ENCODE peak calls at places on chromosome 1, in six cellular contexts. W is transverse colon, L is A549, F is right lobe of liver, M is endothelial cell of umbilical vein, N is prostate gland. R is an unnamed sample. For H3K4me1, the result is how much of the 10 kb centered on the place peaks cover.

GRCh38 chr1:47469405-47469759 is 31.5 kb downstream of the FOXD2 start:
- DNase-seq in L (no peak), M (no peak), F (no peak), W (no peak), N (no peak), R (no peak)

GRCh38 chr1:20729990-20730689 is 2.4 kb downstream of the SH2D5 start:
- DNase-seq in W (peak), N (no peak), F (peak), L (no peak), M (no peak), R (no peak)

GRCh38 chr1:197632651-197633050 is 142.6 kb downstream of the DENND1B start:
- DNase-seq in W (no peak), M (no peak), N (no peak), L (no peak), F (no peak), R (no peak)

GRCh38 chr1:76939107-76939816 is 72.0 kb downstream of the ST6GALNAC5 start:
- DNase-seq in M (no peak), L (no peak), W (no peak), F (no peak), N (no peak), R (no peak)

GRCh38 chr1:195714248-195714647 is 894.0 kb downstream of the KCNT2 start:
- DNase-seq in L (no peak), M (no peak), W (no peak), N (no peak), F (no peak), R (no peak)

GRCh38 chr1:156492591-156493080 is 7.9 kb downstream of the MEF2D start:
- DNase-seq in M (no peak), W (peak), L (no peak), F (no peak), N (no peak), R (peak)

GRCh38 chr1:2554621-2555387 is 1.4 kb upstream of the TNFRSF14 start:
- DNase-seq in L (no peak), W (peak), M (peak), N (no peak), F (peak), R (no peak)

GRCh38 chr1:68811806-68812205 is 314.9 kb upstream of the DEPDC1 start:
- DNase-seq in M (no peak), W (no peak), F (no peak), N (no peak), L (no peak), R (no peak)

GRCh38 chr1:180265871-180266270 is 35.8 kb downstream of the LHX4 start:
- DNase-seq in W (no peak), F (no peak), L (no peak), M (no peak), N (no peak), R (no peak)

GRCh38 chr1:111399792-111400610 is 27.5 kb downstream of the OVGP1 start:
- DNase-seq in W (peak), F (no peak), L (peak), N (peak), M (peak), R (no peak)

GRCh38 chr1:223642155-223642689 is 23.3 kb downstream of the CAPN8 start:
- DNase-seq in F (no peak), L (no peak), W (no peak), N (no peak), M (no peak), R (no peak)

GRCh38 chr1:106773206-106773605 is 283.3 kb upstream of the PRMT6 start:
- DNase-seq in W (no peak), L (no peak), N (no peak), F (no peak), M (no peak), R (no peak)

GRCh38 chr1:26666855-26667254 is 29.0 kb upstream of the ARID1A start:
- DNase-seq in F (no peak), N (no peak), W (no peak), M (no peak), L (no peak), R (no peak)

GRCh38 chr1:160112370-160112769 is 3.2 kb upstream of the ATP1A2 start:
- DNase-seq in L (no peak), M (no peak), W (no peak), F (no peak), N (no peak), R (no peak)

GRCh38 chr1:160115545-160116276 is at the start of gene ATP1A2:
- DNase-seq in N (no peak), F (no peak), W (no peak), L (no peak), M (no peak), R (no peak)

GRCh38 chr1:160113407-160113806 is 2.2 kb upstream of the ATP1A2 start:
- DNase-seq in N (no peak), W (no peak), F (no peak), L (no peak), M (no peak), R (no peak)

GRCh38 chr1:160116277-160117147 is 953 bp downstream of the ATP1A2 start:
- DNase-seq in N (no peak), M (no peak), F (no peak), L (peak), W (no peak), R (peak)

DNA sequence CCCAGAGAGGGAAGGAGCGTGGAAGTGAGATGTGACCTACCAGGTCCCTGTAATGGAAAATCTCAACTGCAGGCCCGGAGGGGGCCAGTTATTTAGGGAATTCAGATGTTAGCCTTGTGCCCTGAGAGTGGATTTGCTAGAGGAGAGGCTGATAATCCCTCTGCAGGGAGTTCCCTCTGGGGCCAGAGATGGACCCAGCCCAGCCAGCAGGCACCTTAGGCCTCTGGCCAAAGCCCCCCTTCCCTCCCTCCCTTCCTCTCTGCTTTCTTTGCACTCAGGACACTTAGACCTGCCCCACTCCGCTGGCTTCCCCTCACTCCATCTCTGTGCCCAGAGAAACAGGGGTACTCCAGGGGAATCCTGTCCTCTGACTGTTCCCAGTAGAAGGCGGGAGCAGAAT is 1.5 kb upstream of the ATP1A2 start:
- DNase-seq in M (no peak), N (no peak), W (no peak), F (no peak), L (no peak), R (no peak)
- H3K4me1 ChIP-seq in M (under half), N (under half), W (under half), F (under half), L (under half), R (under half)

GRCh38 chr1:64956241-64956640 is 10.1 kb downstream of the JAK1 start:
- DNase-seq in L (peak), W (no peak), F (no peak), N (no peak), M (no peak), R (no peak)

GRCh38 chr1:64952055-64952699 is 14.2 kb downstream of the JAK1 start:
- DNase-seq in M (no peak), W (no peak), N (no peak), L (no peak), F (no peak), R (no peak)

GRCh38 chr1:64950284-64950809 is 16.0 kb downstream of the JAK1 start:
- DNase-seq in N (no peak), M (no peak), F (no peak), W (no peak), L (no peak), R (no peak)

GRCh38 chr1:64955093-64956066 is 11.0 kb downstream of the JAK1 start:
- DNase-seq in N (peak), W (peak), M (no peak), F (no peak), L (no peak), R (no peak)

DNA sequence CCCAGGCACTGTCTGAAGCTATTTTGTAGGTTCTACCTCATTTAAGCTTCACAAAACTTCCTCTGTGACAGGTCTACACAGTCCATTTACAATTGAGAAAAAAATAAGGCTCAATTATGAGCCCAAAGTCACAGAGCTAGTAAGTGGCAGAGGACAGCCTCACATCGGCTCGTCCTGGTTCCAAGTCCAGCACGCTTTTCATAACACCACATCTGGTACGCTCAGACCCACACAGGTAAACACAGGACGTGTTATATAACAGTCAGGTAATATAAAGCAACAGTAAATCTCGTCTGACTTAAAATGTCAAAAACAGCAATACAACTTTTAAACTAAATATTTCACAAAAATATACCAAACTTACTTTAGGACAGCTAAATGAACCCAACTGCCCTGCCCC is 13.1 kb downstream of the JAK1 start:
- DNase-seq in L (no peak), N (no peak), W (peak), M (no peak), F (no peak), R (no peak)
- H3K27ac ChIP-seq in L (no peak), N (no peak), W (no peak), M (no peak), F (peak), R (no peak)

DNA sequence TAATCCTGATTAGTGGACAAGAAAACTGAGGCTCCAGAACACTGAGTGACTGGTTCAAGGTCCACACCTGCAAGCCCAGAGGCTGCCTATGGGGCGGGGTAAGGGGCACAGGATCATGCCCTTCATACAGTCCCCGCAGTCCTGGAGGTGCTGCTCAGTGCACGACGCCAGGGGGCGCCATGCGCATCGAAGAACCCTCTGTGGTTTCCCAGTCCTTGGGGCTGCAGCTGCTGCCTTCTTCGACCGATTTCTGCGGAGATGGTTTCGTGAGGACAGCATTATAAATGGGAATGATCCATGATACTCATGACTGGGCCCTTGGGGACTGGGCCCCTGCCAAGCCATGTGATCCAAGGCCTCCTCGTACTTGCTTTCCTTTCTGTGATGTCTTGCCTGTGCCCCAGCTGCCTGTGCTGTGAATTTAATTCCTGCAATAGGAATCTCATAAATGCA is 37.1 kb upstream of the ARHGEF10L start:
- DNase-seq in F (peak), N (peak), L (peak), W (peak), M (peak), R (peak)
- TF ChIP-seq POLR2A in F (no peak), N (no peak), L (no peak), W (no peak), M (no peak), R (no peak)

DNA sequence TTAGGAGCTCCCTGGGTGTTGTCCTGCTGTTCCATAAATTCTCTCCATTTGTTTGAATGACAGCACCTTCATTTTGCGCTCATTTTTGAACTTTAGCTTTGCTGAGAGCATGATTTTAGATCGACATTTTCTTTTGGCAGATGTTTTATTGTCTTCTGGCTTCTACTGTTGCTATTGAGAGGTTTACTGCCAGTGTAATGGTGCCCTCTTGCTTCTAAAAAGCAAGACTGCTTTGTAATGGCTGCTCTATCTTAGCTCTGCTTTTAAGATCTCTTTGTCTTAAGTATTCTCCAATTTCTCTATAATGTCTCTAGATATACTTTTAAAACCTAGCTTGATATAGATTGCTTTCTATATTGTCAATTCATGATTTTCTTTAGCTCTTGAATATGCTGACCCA is 27.8 kb downstream of the THEM4 start:
- DNase-seq in M (peak), L (no peak), W (no peak), N (no peak), F (no peak), R (no peak)
- H3K4me1 ChIP-seq in M (under half), L (under half), W (under half), N (under half), F (under half), R (under half)

GRCh38 chr1:1347026-1347595 is 2.1 kb downstream of the DVL1 start:
- DNase-seq in M (no peak), N (no peak), F (no peak), L (no peak), W (no peak), R (no peak)

GRCh38 chr1:1345384-1345783 is 3.8 kb downstream of the DVL1 start:
- DNase-seq in M (no peak), L (no peak), N (no peak), W (no peak), F (no peak), R (no peak)

GRCh38 chr1:1346501-1346890 is 2.7 kb downstream of the DVL1 start:
- DNase-seq in F (no peak), L (no peak), W (no peak), M (no peak), N (no peak), R (no peak)

GRCh38 chr1:1344672-1345361 is 4.4 kb downstream of the DVL1 start:
- DNase-seq in W (peak), L (peak), M (no peak), N (no peak), F (no peak), R (no peak)

DNA sequence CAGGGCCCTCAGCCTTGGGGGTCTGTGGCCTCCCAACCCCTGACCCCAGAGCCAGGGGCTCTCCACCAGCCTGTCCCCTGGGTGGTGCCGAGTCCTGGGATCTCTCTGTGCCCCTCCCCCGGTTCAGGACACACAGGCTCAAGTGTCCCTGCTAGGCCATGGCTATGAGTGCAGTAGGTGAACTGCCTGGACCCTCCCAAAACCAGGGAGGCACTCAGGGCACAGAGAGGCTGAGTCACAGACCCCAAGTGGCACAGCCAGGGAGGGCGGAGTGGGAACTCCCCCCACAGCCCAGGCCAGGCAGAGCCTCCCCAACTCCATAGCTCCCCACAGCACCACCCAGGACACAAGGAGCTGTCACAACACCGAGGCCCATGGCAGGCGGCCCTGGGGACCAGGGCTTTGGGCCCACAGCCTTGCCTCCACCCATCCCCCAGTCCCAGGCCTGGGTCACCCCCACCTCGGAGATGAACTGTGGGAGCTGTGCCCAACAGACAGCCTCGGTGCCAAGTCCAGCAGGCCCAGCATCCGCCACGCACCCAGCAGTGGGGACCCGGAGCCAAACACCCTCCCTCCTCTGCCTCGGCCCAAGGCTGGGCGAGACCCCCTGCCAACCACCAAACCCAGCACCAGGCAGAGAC is 3.2 kb downstream of the DVL1 start:
- DNase-seq in L (no peak), W (no peak), N (no peak), F (no peak), M (no peak), R (no peak)
- H3K27ac ChIP-seq in L (peak), W (no peak), N (no peak), F (no peak), M (no peak), R (peak)

DNA sequence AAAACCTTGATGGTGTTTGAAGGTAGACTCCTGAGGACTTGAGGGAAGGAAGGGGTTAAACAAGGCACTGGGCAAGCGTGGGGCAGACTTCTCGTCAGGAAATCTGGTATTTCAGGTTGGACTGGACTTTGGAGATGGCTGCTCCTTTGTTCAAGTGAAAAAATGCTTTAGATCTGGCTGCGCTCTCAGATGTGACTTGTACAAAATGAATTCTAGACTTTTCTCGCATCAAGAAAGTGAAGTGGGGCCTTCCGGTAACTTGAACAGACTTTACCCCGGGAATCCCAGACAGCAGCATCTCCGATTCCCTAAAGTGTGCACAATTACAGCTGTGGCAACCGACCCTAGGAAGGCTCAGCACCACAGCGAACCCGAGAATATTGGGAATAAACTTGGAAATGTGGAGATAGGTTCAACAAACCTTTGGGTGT is 44.3 kb upstream of the ERRFI1 start:
- DNase-seq in F (no peak), M (no peak), L (peak), W (no peak), N (peak), R (no peak)
- TF ChIP-seq POLR2A in F (no peak), M (no peak), L (no peak), W (no peak), N (no peak), R (no peak)

GRCh38 chr1:211493865-211494653 is 2.1 kb upstream of the RD3 start:
- DNase-seq in W (no peak), L (no peak), M (no peak), F (no peak), N (no peak), R (no peak)

GRCh38 chr1:211495584-211495983 is 3.6 kb upstream of the RD3 start:
- DNase-seq in N (no peak), F (no peak), L (no peak), M (no peak), W (peak), R (no peak)

GRCh38 chr1:211490821-211491415 is 1.0 kb downstream of the RD3 start:
- DNase-seq in W (no peak), M (no peak), N (no peak), F (no peak), L (no peak), R (no peak)

GRCh38 chr1:211492511-211493132 is 660 bp upstream of the RD3 start:
- DNase-seq in F (no peak), N (no peak), W (no peak), M (no peak), L (no peak), R (no peak)

GRCh38 chr1:211493133-211493864 is 1.3 kb upstream of the RD3 start:
- DNase-seq in L (no peak), W (no peak), M (no peak), N (no peak), F (no peak), R (no peak)
- H3K4me1 ChIP-seq in L (under half), W (under half), M (under half), N (under half), F (under half), R (under half)